ENCODE peak calls at places on chromosome 17, in five cellular contexts. I, S, H, Z and F are unnamed samples. For H3K4me1, the result is how much of the 10 kb centered on the place peaks cover.

GRCh38 chr17:40278414-40278813 is 9.3 kb upstream of the CDC6 start:
- DNase-seq in Z (no peak), S (no peak), H (no peak), I (no peak), F (no peak)

GRCh38 chr17:69477204-69477899 is 62.9 kb downstream of the MAP2K6 start:
- DNase-seq in H (no peak), S (peak), I (no peak), Z (no peak), F (no peak)

GRCh38 chr17:19370493-19370960 is 7.8 kb upstream of the MAPK7 start:
- DNase-seq in I (no peak), S (no peak), H (peak), Z (peak), F (no peak)

GRCh38 chr17:3944485-3945388 is 19.5 kb downstream of the ATP2A3 start:
- DNase-seq in Z (no peak), I (peak), S (no peak), H (peak), F (peak)

GRCh38 chr17:2690165-2691068 is 21.1 kb downstream of the CLUH start:
- DNase-seq in Z (no peak), I (no peak), H (peak), S (no peak), F (no peak)

GRCh38 chr17:41065829-41066624 is at the start of gene KRTAP2-4:
- DNase-seq in S (no peak), I (peak), Z (peak), H (no peak), F (peak)

GRCh38 chr17:2906907-2907306 is 110.7 kb downstream of the RAP1GAP2 start:
- DNase-seq in I (no peak), Z (no peak), H (no peak), S (no peak), F (no peak)

GRCh38 chr17:54771409-54771808 is 129.2 kb upstream of the TOM1L1 start:
- DNase-seq in S (no peak), Z (no peak), H (no peak), I (no peak), F (no peak)

GRCh38 chr17:43880420-43880991 is 26.8 kb downstream of the MPP2 start:
- DNase-seq in S (peak), H (no peak), I (peak), Z (peak), F (peak)

GRCh38 chr17:75159196-75160031 is 5.1 kb upstream of the JPT1 start:
- DNase-seq in Z (no peak), I (peak), H (no peak), S (no peak), F (peak)

GRCh38 chr17:60170835-60171752 is 21.3 kb downstream of the CA4 start:
- DNase-seq in I (peak), H (no peak), Z (no peak), S (no peak), F (no peak)

GRCh38 chr17:7183433-7184090 is 4.4 kb upstream of the ASGR1 start:
- DNase-seq in Z (no peak), I (peak), H (no peak), S (no peak), F (no peak)

GRCh38 chr17:58630883-58631522 is 60.8 kb downstream of the TEX14 start:
- DNase-seq in Z (peak), H (peak), I (peak), S (peak), F (peak)

GRCh38 chr17:57597531-57598453 is 147.3 kb downstream of the CCDC182 start:
- DNase-seq in S (peak), Z (peak), H (peak), I (peak), F (peak)

GRCh38 chr17:41340934-41341861 is 9.4 kb downstream of the KRT33A start:
- DNase-seq in H (no peak), I (no peak), S (no peak), Z (no peak), F (no peak)

GRCh38 chr17:11097121-11097520 is 143.9 kb upstream of the SHISA6 start:
- DNase-seq in I (no peak), Z (no peak), H (no peak), S (no peak), F (no peak)

GRCh38 chr17:64212122-64212521 is 50.9 kb downstream of the TEX2 start:
- DNase-seq in Z (no peak), S (no peak), H (no peak), I (peak), F (peak)

GRCh38 chr17:63961355-63962207 is 11.1 kb downstream of the SCN4A start:
- DNase-seq in Z (peak), S (peak), H (peak), I (peak), F (peak)

GRCh38 chr17:52709724-52710123 is 551.2 kb upstream of the CA10 start:
- DNase-seq in S (no peak), H (no peak), I (no peak), Z (no peak), F (no peak)

GRCh38 chr17:81794509-81794908 is 9.4 kb upstream of the GCGR start:
- DNase-seq in S (peak), Z (peak), I (no peak), H (no peak), F (peak)

GRCh38 chr17:9389116-9389515 is 186.5 kb downstream of the STX8 start:
- DNase-seq in Z (no peak), H (no peak), S (no peak), I (peak), F (peak)

GRCh38 chr17:76683011-76683755 is 27.6 kb downstream of the MXRA7 start:
- DNase-seq in S (no peak), H (no peak), Z (peak), I (no peak), F (peak)

GRCh38 chr17:20925091-20925490 is 117.7 kb downstream of the USP22 start:
- DNase-seq in S (no peak), Z (no peak), I (peak), H (no peak), F (peak)

GRCh38 chr17:37838276-37838675 is 85.9 kb upstream of the TBC1D3K start:
- DNase-seq in I (no peak), S (no peak), Z (no peak), H (no peak), F (no peak)

GRCh38 chr17:75412455-75413317 is 7.2 kb upstream of the GRB2 start:
- DNase-seq in I (peak), S (peak), H (peak), Z (peak), F (peak)

GRCh38 chr17:36089888-36090836 is at the start of gene CCL3:
- DNase-seq in H (no peak), Z (no peak), S (no peak), I (peak), F (no peak)

GRCh38 chr17:63140255-63140654 is 174.2 kb downstream of the TANC2 start:
- DNase-seq in S (peak), Z (peak), H (no peak), I (peak), F (peak)

GRCh38 chr17:80895366-80895765 is 96.3 kb upstream of the CHMP6 start:
- DNase-seq in S (no peak), H (no peak), I (no peak), Z (no peak), F (no peak)

GRCh38 chr17:65785109-65785508 is 223.7 kb upstream of the AXIN2 start:
- DNase-seq in S (no peak), I (peak), Z (no peak), H (no peak), F (peak)

GRCh38 chr17:35577826-35578194 is 561 bp downstream of the PEX12 start:
- DNase-seq in H (no peak), I (peak), S (peak), Z (no peak), F (peak)

GRCh38 chr17:29722411-29723198 is 99.9 kb upstream of the CORO6 start:
- DNase-seq in S (peak), Z (no peak), I (peak), H (peak), F (peak)

GRCh38 chr17:71057938-71058337 is 888.6 kb downstream of the KCNJ2 start:
- DNase-seq in Z (no peak), H (no peak), I (no peak), S (no peak), F (no peak)

GRCh38 chr17:64223931-64224657 is 39.0 kb downstream of the TEX2 start:
- DNase-seq in S (no peak), H (no peak), Z (no peak), I (no peak), F (no peak)

GRCh38 chr17:72397687-72398086 is 276.9 kb downstream of the SOX9 start:
- DNase-seq in S (no peak), H (no peak), Z (no peak), I (peak), F (no peak)
- H3K4me1 ChIP-seq in S (under half), H (under half), Z (under half), I (under half), F (under half)

GRCh38 chr17:17027442-17028058 is 14.7 kb upstream of the MPRIP start:
- DNase-seq in S (no peak), Z (no peak), I (no peak), H (no peak), F (no peak)
- H3K4me1 ChIP-seq in S (under half), Z (half or more), I (under half), H (under half), F (under half)

GRCh38 chr17:13538841-13539411 is 62.8 kb downstream of the HS3ST3A1 start:
- DNase-seq in Z (no peak), H (no peak), I (no peak), S (no peak), F (no peak)
- H3K4me1 ChIP-seq in Z (under half), H (under half), I (under half), S (under half), F (under half)

GRCh38 chr17:79323556-79323955 is 248.9 kb downstream of the ENGASE start:
- DNase-seq in S (no peak), I (no peak), Z (no peak), H (no peak), F (no peak)

GRCh38 chr17:79324219-79324618 is 249.6 kb downstream of the ENGASE start:
- DNase-seq in H (no peak), I (no peak), Z (no peak), S (no peak), F (no peak)

GRCh38 chr17:79320331-79320730 is 245.7 kb downstream of the ENGASE start:
- DNase-seq in Z (no peak), I (no peak), H (no peak), S (no peak), F (no peak)

GRCh38 chr17:79325707-79326106 is 251.1 kb downstream of the ENGASE start:
- DNase-seq in S (peak), Z (peak), H (no peak), I (peak), F (no peak)

DNA sequence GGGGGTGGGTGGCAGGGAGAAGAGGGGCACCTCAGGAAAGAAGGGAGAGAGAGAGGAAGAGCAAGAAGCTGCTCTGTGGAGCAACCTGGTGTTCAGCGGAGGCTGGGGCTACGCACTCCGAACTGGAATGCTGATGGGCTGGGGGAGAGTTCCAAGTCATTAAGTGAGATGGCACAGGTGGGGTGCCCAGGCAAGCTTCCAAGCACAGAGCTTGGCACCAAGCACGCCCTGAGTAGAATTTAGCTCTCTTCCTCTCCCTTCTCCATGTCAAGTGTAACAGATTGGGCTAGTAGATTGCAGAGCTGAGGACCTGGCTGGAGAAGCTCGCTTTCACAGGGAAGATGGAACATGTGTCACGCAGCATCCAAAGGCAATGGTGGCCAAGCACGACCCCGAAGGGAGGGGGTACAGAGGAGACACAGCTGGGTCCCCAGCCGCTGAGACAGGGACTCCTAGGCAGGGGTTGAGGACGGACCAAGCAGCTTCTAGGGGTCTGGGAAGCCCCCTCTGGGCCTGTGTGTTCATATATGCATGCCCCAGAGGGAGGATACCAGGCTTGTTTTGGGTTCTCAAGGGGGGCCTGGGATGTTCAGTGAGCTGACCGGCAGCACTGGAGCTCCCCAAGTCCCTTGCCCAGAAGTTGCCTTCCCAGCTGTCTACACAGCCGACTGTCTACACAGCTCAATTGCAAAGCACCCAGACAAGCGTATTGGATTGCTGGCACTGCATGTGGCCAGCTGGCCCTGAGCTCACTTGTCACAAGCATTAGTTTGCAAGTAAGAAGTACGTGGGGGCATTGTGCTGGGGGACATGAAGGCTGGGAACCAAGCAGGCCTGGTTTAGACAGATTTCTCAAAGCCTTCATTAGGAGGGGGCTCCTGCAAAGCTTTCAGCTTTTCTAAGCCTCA is 247.8 kb downstream of the ENGASE start:
- DNase-seq in Z (no peak), S (no peak), H (no peak), I (no peak), F (no peak)
- H3K4me1 ChIP-seq in Z (under half), S (under half), H (under half), I (under half), F (under half)